ENCODE peak calls at places on chromosomes 4 and X, in five cellular contexts. I is aorta; A is CD8-positive, alpha-beta T cell; W is CD4-positive, alpha-beta memory T cell; X is small intestine. F is an unnamed sample. For H3K4me1, the result is how much of the 10 kb centered on the place peaks cover.

GRCh38 chrX:45900751-45901150 is 644.5 kb downstream of the ZNF674 start:
- DNase-seq in I (no peak), A (no peak), W (no peak), X (no peak), F (no peak)

GRCh38 chrX:2767631-2768455 is 16.0 kb downstream of the XG start:
- DNase-seq in I (peak), A (no peak), W (no peak), X (peak), F (no peak)

GRCh38 chrX:115173181-115173580 is 16.0 kb upstream of the RBMXL3 start:
- DNase-seq in I (no peak), A (no peak), W (no peak), X (no peak), F (no peak)

GRCh38 chr4:74627093-74627492 is 167.2 kb downstream of the BTC start:
- DNase-seq in I (no peak), A (no peak), W (no peak), X (no peak), F (no peak)

GRCh38 chr4:4719446-4719845 is 140.0 kb upstream of the MSX1 start:
- DNase-seq in I (no peak), A (no peak), W (no peak), X (no peak), F (no peak)

GRCh38 chr4:120009731-120010130 is 56.9 kb downstream of the MAD2L1 start:
- DNase-seq in I (no peak), A (no peak), W (no peak), X (no peak), F (no peak)

GRCh38 chr4:118826723-118827444 is 9.0 kb downstream of the SEC24D start:
- DNase-seq in I (no peak), A (no peak), W (no peak), X (peak), F (no peak)

GRCh38 chr4:71607780-71608673 is 175.9 kb downstream of the GC start:
- DNase-seq in I (no peak), A (no peak), W (no peak), X (no peak), F (no peak)

GRCh38 chr4:126354784-126355183 is 1040.0 kb downstream of the FAT4 start:
- DNase-seq in I (no peak), A (no peak), W (no peak), X (no peak), F (no peak)

GRCh38 chr4:83128235-83128929 is 13.9 kb upstream of the PLAC8 start:
- DNase-seq in I (no peak), A (no peak), W (no peak), X (peak), F (no peak)

GRCh38 chr4:28073860-28074555 is 1213.4 kb downstream of the STIM2 start:
- DNase-seq in I (no peak), A (no peak), W (no peak), X (no peak), F (no peak)

GRCh38 chrX:122134291-122134690 is 1049.8 kb upstream of the GRIA3 start:
- DNase-seq in I (no peak), A (no peak), W (no peak), X (no peak), F (no peak)

GRCh38 chr4:174521800-174522182 is 497 bp downstream of the HPGD start:
- DNase-seq in I (no peak), A (no peak), W (peak), X (peak), F (no peak)

GRCh38 chr4:157634057-157634456 is 413.5 kb downstream of the GRIA2 start:
- DNase-seq in I (no peak), A (no peak), W (no peak), X (no peak), F (no peak)
- H3K4me1 ChIP-seq in I (under half), A (under half), W (under half), X (under half), F (under half)

GRCh38 chrX:19774905-19775304 is 112.5 kb downstream of the SH3KBP1 start:
- DNase-seq in I (no peak), A (no peak), W (no peak), X (no peak), F (no peak)
- H3K4me1 ChIP-seq in I (under half), A (half or more), W (half or more), X (under half), F (half or more)

DNA sequence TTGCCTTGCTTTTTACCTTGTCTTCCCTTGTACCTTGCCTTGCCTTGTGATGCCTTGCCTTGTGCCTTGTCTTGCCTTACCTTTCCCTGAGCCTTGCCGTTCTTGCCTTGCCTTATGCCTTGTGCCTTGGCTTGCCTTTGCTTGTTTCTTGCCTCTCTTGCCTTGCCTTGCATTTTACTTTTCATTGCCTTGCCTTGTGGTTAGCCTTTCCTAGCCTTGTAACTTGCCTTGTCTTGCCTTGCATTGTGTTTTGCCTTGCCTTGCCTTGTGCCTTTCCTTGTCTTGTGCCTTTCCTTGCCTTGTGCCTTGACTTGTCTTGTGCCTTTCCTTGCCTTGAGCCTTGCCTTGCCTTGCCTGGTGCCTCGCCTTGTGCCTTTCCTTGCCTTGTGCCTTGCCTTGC is 84.6 kb downstream of the TAB3 start:
- DNase-seq in I (no peak), A (no peak), W (no peak), X (no peak), F (no peak)
- H3K4me1 ChIP-seq in I (under half), A (under half), W (under half), X (under half), F (under half)

GRCh38 chr4:184816962-184817361 is 8.8 kb downstream of the ACSL1 start:
- DNase-seq in I (no peak), A (no peak), W (no peak), X (no peak), F (no peak)
- H3K4me1 ChIP-seq in I (under half), A (under half), W (under half), X (under half), F (under half)

GRCh38 chrX:15914486-15914885 is 59.9 kb upstream of the AP1S2 start:
- DNase-seq in I (no peak), A (no peak), W (no peak), X (no peak), F (no peak)
- H3K4me1 ChIP-seq in I (under half), A (under half), W (under half), X (under half), F (under half)

GRCh38 chr4:10124167-10124930 is 7.8 kb upstream of the WDR1 start:
- DNase-seq in I (no peak), A (no peak), W (no peak), X (no peak), F (no peak)

GRCh38 chr4:10123227-10124101 is 6.9 kb upstream of the WDR1 start:
- DNase-seq in I (no peak), A (no peak), W (no peak), X (peak), F (no peak)

GRCh38 chr4:10120943-10121567 is 4.5 kb upstream of the WDR1 start:
- DNase-seq in I (no peak), A (no peak), W (no peak), X (peak), F (no peak)

GRCh38 chr4:10121568-10122097 is 5.0 kb upstream of the WDR1 start:
- DNase-seq in I (no peak), A (no peak), W (no peak), X (peak), F (no peak)

GRCh38 chr4:10122236-10122932 is 5.8 kb upstream of the WDR1 start:
- DNase-seq in I (no peak), A (no peak), W (no peak), X (no peak), F (no peak)
- H3K4me1 ChIP-seq in I (under half), A (half or more), W (under half), X (under half), F (half or more)

DNA sequence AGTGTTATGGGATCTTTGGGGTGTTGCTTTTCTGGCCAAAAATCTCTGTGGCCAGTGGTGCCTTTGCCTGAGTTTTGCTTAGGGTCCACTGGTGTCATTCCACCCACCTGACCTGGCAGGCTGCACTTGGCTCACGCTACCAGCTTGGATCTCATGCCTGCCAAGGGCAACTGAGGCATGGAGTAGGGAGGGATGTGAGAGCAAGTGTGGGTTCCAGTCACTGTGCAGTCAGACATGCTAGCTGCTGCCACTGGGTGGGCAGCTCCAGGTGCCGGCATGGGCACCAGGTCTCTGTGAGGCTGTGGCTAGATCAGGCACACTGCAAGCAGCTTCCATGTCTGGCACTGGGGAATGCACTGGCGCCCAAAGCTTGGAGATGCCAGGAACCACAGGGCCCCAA is 424.1 kb downstream of the PRR32 start:
- DNase-seq in I (no peak), A (no peak), W (no peak), X (no peak), F (no peak)
- H3K4me1 ChIP-seq in I (under half), A (under half), W (under half), X (under half), F (under half)

GRCh38 chrX:134797390-134797700 is 139.1 kb upstream of the PLAC1 start:
- DNase-seq in I (no peak), A (no peak), W (no peak), X (no peak), F (no peak)

GRCh38 chrX:134803060-134803459 is 144.8 kb upstream of the PLAC1 start:
- DNase-seq in I (no peak), A (no peak), W (no peak), X (no peak), F (no peak)

GRCh38 chrX:134794692-134795091 is 136.4 kb upstream of the PLAC1 start:
- DNase-seq in I (no peak), A (no peak), W (no peak), X (no peak), F (no peak)

GRCh38 chrX:134801267-134801666 is 143.0 kb upstream of the PLAC1 start:
- DNase-seq in I (no peak), A (no peak), W (no peak), X (no peak), F (no peak)

GRCh38 chrX:134798472-134798871 is 140.2 kb upstream of the PLAC1 start:
- DNase-seq in I (no peak), A (no peak), W (no peak), X (no peak), F (no peak)
- H3K4me1 ChIP-seq in I (under half), A (under half), W (under half), X (under half), F (under half)

GRCh38 chr4:38634047-38634759 is 29.8 kb upstream of the KLF3 start:
- DNase-seq in I (no peak), A (no peak), W (no peak), X (no peak), F (no peak)
- H3K4me1 ChIP-seq in I (under half), A (under half), W (under half), X (under half), F (under half)